ENCODE peak calls at places on chromosomes 2 and 18, in seven cellular contexts. X is hypothalamus; U is stimulated activated CD8-positive, alpha-beta memory T cell treated with anti-CD3 and anti-CD28 coated beads, Interleukin-15, amount 100 ng/mL, for 1 hour; T is EH; R is skeletal muscle cell; O is GM12878; K is ELR. V is an unnamed sample.
A peak's percentile ranks its signal among the peaks of the same experiment; 100 is the strongest.

GRCh38 chr2:124261456-124261855 is 236.4 kb downstream of the CNTNAP5 start:
- DNase-seq in X (no peak), U (no peak), T (no peak), R (no peak), O (no peak), K (no peak), V (no peak)

GRCh38 chr2:98063289-98063688 is 23.7 kb upstream of the VWA3B start:
- DNase-seq in X (no peak), U (no peak), T (no peak), R (no peak), O (no peak), K (no peak), V (no peak)

GRCh38 chr18:32289480-32290075 is 99.7 kb downstream of the MEP1B start:
- DNase-seq in X (no peak), U (no peak), T (peak; percentile 46), R (peak; percentile 35), O (no peak), K (peak; percentile 16), V (no peak)

GRCh38 chr2:28753043-28753683 is 1.5 kb downstream of the PPP1CB start:
- DNase-seq in X (no peak), U (peak; percentile 38), T (peak; percentile 73), R (peak; percentile 33), O (no peak), K (peak; percentile 78), V (peak; percentile 64)

GRCh38 chr18:69397096-69397495 is 3.6 kb upstream of the DOK6 start:
- DNase-seq in X (no peak), U (no peak), T (peak; percentile 19), R (no peak), O (no peak), K (peak; percentile 2), V (no peak)

GRCh38 chr18:12307251-12307736 is 747 bp upstream of the TUBB6 start:
- DNase-seq in X (no peak), U (no peak), T (peak; percentile 83), R (no peak), O (no peak), K (peak; percentile 80), V (peak; percentile 36)

GRCh38 chr18:24964213-24964612 is 387.8 kb downstream of the ZNF521 start:
- DNase-seq in X (no peak), U (no peak), T (peak; percentile 15), R (no peak), O (no peak), K (no peak), V (no peak)

GRCh38 chr2:112463256-112463655 is 18.7 kb upstream of the TTL start:
- DNase-seq in X (no peak), U (no peak), T (no peak), R (no peak), O (no peak), K (no peak), V (no peak)

GRCh38 chr18:62436636-62437519 is 85.9 kb upstream of the ZCCHC2 start:
- DNase-seq in X (no peak), U (no peak), T (peak; percentile 63), R (peak; percentile 57), O (no peak), K (peak; percentile 42), V (peak; percentile 92)

GRCh38 chr2:168944065-168944464 is 43.0 kb downstream of the G6PC2 start:
- DNase-seq in X (no peak), U (no peak), T (no peak), R (no peak), O (no peak), K (peak; percentile 31), V (no peak)

GRCh38 chr18:24528857-24529256 is 68.4 kb downstream of the HRH4 start:
- DNase-seq in X (no peak), U (no peak), T (no peak), R (no peak), O (no peak), K (no peak), V (no peak)

GRCh38 chr18:73168171-73168570 is 300.4 kb upstream of the NETO1 start:
- DNase-seq in X (no peak), U (no peak), T (no peak), R (no peak), O (no peak), K (no peak), V (no peak)

GRCh38 chr18:32618501-32618985 is 147.9 kb upstream of the GAREM1 start:
- DNase-seq in X (no peak), U (no peak), T (no peak), R (no peak), O (no peak), K (no peak), V (no peak)

GRCh38 chr2:69642709-69643601 is 584 bp downstream of the AAK1 start:
- DNase-seq in X (no peak), U (no peak), T (peak; percentile 86), R (peak; percentile 60), O (no peak), K (peak; percentile 92), V (no peak)

GRCh38 chr18:51561821-51562220 is 364.3 kb upstream of the MEX3C start:
- DNase-seq in X (no peak), U (no peak), T (no peak), R (no peak), O (no peak), K (no peak), V (no peak)

GRCh38 chr2:24007693-24008092 is 2.2 kb upstream of the MFSD2B start:
- DNase-seq in X (no peak), U (no peak), T (no peak), R (no peak), O (no peak), K (no peak), V (no peak)

GRCh38 chr2:104841694-104842093 is 12.2 kb upstream of the POU3F3 start:
- DNase-seq in X (no peak), U (no peak), T (no peak), R (no peak), O (no peak), K (no peak), V (no peak)

GRCh38 chr2:239801404-239802100 is 223.6 kb downstream of the NDUFA10 start:
- DNase-seq in X (no peak), U (no peak), T (no peak), R (no peak), O (no peak), K (no peak), V (no peak)

GRCh38 chr2:230202430-230203109 is 17.2 kb downstream of the SP110 start:
- DNase-seq in X (no peak), U (no peak), T (no peak), R (no peak), O (peak; percentile 60), K (no peak), V (no peak)

GRCh38 chr18:67432806-67433205 is 83.7 kb downstream of the DSEL start:
- DNase-seq in X (no peak), U (no peak), T (peak; percentile 61), R (no peak), O (no peak), K (no peak), V (no peak)

GRCh38 chr2:59584958-59585357 is 968.5 kb downstream of the BCL11A start:
- DNase-seq in X (no peak), U (no peak), T (no peak), R (no peak), O (no peak), K (no peak), V (no peak)

GRCh38 chr18:10142496-10143160 is 228.8 kb downstream of the VAPA start:
- DNase-seq in X (no peak), U (no peak), T (peak; percentile 84), R (no peak), O (no peak), K (peak; percentile 11), V (no peak)

GRCh38 chr2:128531856-128532255 is 213.2 kb upstream of the HS6ST1 start:
- DNase-seq in X (no peak), U (no peak), T (no peak), R (no peak), O (no peak), K (no peak), V (no peak)

V was measured in tibial nerve.